ENCODE peak calls at places on chromosome 14, in seven cellular contexts. P, A, O, F, B, U and M are unnamed samples.
A peak's percentile ranks its signal among the peaks of the same experiment; 100 is the strongest.

GRCh38 chr14:103641181-103641580 is 12.2 kb downstream of the KLC1 start:
- DNase-seq in P (no peak), A (no peak), O (no peak), F (peak; percentile 87), B (no peak), U (no peak), M (no peak)

GRCh38 chr14:44873536-44873935 is 88.2 kb downstream of the KLHL28 start:
- DNase-seq in P (no peak), A (no peak), O (no peak), F (no peak), B (no peak), U (no peak), M (no peak)

GRCh38 chr14:40629144-40629543 is 977.5 kb upstream of the LRFN5 start:
- DNase-seq in P (no peak), A (no peak), O (no peak), F (no peak), B (no peak), U (no peak), M (no peak)

GRCh38 chr14:95523051-95523817 is 6.8 kb upstream of the SYNE3 start:
- DNase-seq in P (no peak), A (no peak), O (no peak), F (no peak), B (no peak), U (peak; percentile 27), M (no peak)

GRCh38 chr14:103041464-103041863 is 15.9 kb downstream of the CDC42BPB start:
- DNase-seq in P (no peak), A (no peak), O (no peak), F (no peak), B (no peak), U (no peak), M (no peak)

GRCh38 chr14:19775587-19775986 is 2.3 kb downstream of the OR4M1 start:
- DNase-seq in P (no peak), A (no peak), O (no peak), F (no peak), B (no peak), U (no peak), M (no peak)

GRCh38 chr14:99506269-99506668 is 25.1 kb downstream of the CCNK start:
- DNase-seq in P (no peak), A (no peak), O (no peak), F (no peak), B (no peak), U (no peak), M (no peak)

GRCh38 chr14:20855652-20856291 is 35.4 kb upstream of the RNASE3 start:
- DNase-seq in P (no peak), A (peak; percentile 21), O (peak; percentile 80), F (peak; percentile 53), B (no peak), U (peak; percentile 77), M (peak; percentile 65)

GRCh38 chr14:75141062-75141461 is 14.2 kb upstream of the NEK9 start:
- DNase-seq in P (no peak), A (no peak), O (no peak), F (no peak), B (no peak), U (no peak), M (no peak)

GRCh38 chr14:101004954-101005353 is 101.4 kb upstream of the RTL1 start:
- DNase-seq in P (no peak), A (no peak), O (no peak), F (peak; percentile 79), B (peak; percentile 61), U (no peak), M (no peak)

GRCh38 chr14:49637534-49638078 is 2.6 kb upstream of the DNAAF2 start:
- DNase-seq in P (no peak), A (no peak), O (no peak), F (no peak), B (no peak), U (no peak), M (no peak)

GRCh38 chr14:49634547-49635334 is at the start of gene DNAAF2:
- DNase-seq in P (no peak), A (no peak), O (peak; percentile 78), F (peak; percentile 69), B (peak; percentile 72), U (peak; percentile 67), M (peak; percentile 92)

GRCh38 chr14:49636866-49637265 is 1.8 kb upstream of the DNAAF2 start:
- DNase-seq in P (no peak), A (no peak), O (no peak), F (no peak), B (no peak), U (no peak), M (no peak)

DNA sequence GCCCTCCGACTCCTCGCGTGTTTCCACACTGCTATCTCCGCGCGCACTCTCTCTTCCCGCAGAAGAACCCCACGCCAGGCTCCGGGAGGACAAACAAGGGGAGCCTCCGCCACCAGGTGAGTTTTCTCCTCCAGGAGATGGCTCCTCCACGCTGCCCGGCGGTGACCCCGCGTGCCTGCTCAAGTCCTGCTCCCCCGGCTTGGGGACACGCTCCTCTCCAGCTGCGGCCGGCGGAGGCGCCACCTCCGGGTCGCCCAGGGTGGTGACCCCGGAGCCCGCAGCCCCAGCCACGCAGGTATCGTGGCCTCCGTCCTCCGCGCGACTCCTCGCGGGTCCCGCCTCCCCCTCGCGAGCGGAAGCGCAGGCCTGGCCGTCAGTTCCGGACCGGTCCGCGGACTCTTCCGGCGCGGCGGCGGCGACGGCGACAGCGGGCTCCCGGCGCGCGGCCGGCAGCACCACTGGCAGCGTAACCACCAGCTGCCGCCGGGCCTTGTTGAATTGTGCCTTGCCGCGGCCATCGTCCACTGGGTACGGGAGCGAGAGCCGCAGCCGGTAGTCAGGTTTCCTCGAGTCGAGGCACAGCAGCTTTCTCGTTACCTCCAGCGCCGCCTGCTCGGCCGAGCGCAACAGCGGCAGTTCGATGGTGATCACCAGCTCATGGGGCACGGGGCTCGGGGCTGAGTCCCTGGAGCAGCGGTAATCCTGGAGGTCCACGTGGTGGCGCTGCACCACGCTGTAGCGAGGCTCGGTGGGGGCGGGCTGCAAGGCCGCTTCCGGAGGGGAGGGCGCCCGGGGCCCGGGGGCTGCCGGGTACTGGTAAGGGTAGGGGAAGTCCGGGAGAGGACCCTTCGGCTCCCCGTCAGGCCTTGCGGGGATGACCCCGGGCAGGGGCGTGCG is 1.1 kb downstream of the DNAAF2 start:
- DNase-seq in P (peak; percentile 80), A (peak; percentile 78), O (peak; percentile 96), F (peak; percentile 95), B (peak; percentile 96), U (peak; percentile 94), M (peak; percentile 95)
- H3K4me1 ChIP-seq in P (peaks cover 54% of the 10 kb centered on the region), A (peaks cover 6% of the 10 kb centered on the region), O (peaks cover 14% of the 10 kb centered on the region), F (peaks cover 2% of the 10 kb centered on the region), B (peaks cover 16% of the 10 kb centered on the region), U (no peaks in the 10 kb centered on the region), M (peaks cover 18% of the 10 kb centered on the region)

GRCh38 chr14:72776701-72777255 is 117.1 kb downstream of the DPF3 start:
- DNase-seq in P (no peak), A (no peak), O (peak; percentile 71), F (no peak), B (no peak), U (peak; percentile 46), M (no peak)

GRCh38 chr14:72774894-72775620 is 118.8 kb downstream of the DPF3 start:
- DNase-seq in P (no peak), A (no peak), O (no peak), F (no peak), B (no peak), U (no peak), M (no peak)

GRCh38 chr14:72774141-72774540 is 119.8 kb downstream of the DPF3 start:
- DNase-seq in P (no peak), A (no peak), O (no peak), F (no peak), B (no peak), U (no peak), M (no peak)

GRCh38 chr14:72777636-72778035 is 116.3 kb downstream of the DPF3 start:
- DNase-seq in P (no peak), A (no peak), O (no peak), F (no peak), B (no peak), U (no peak), M (no peak)

DNA sequence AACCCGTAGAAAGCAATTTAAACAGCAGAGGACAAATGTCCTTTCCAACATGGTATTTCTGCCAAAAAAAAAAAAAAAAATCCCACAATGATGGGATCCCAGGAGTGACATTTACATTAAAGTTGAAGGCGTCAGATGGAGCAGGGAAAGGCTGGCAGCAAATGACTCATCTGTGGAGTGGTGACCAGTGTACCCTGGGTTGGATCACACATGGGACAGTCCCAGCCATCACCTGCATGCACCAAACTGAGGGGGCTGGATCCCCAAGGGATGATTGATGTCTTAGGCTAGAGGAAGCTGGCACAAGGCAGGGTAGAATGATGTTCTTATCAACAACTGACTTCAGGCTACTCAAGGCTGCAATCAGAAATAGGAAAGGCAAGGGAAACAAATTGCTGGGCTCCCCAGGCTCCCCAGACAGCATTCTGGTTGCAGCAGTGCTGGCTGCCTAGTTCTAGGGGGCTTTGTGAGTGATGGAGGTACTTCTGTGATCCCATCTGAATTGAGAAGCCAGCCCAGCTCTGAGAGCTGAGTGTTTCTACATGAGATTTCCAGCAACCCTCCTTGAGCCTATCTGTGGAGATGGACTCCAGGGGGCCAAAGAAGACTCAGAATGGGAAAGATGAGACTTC is 117.9 kb downstream of the DPF3 start:
- DNase-seq in P (no peak), A (no peak), O (no peak), F (no peak), B (no peak), U (no peak), M (no peak)
- H3K4me1 ChIP-seq in P (no peaks in the 10 kb centered on the region), A (peaks cover 7% of the 10 kb centered on the region), O (peaks cover 35% of the 10 kb centered on the region), F (peaks cover 3% of the 10 kb centered on the region), B (peaks cover 12% of the 10 kb centered on the region), U (peaks cover 8% of the 10 kb centered on the region), M (no peaks in the 10 kb centered on the region)

DNA sequence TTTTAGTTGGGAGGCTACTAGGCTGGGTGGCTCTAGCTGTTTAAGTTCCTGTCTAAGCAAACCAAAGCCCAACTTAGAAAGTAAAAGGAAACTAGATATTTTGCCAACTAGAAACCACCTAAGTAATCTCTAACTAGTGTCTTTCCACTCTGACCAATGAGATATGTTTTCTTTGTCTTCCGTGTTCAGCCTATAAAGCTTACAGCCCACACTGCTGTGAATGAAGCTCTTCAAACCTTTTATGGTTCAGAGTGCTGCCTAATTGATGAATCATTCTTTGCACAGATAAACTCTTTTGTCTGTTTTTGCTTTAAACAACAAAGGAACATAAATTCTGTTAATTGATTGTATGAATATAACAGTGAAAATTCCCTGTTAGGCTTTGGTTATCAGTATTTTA is 66.1 kb downstream of the FUT8 start:
- DNase-seq in P (no peak), A (no peak), O (peak; percentile 15), F (peak; percentile 92), B (no peak), U (peak; percentile 43), M (no peak)
- H3K4me1 ChIP-seq in P (peaks cover 19% of the 10 kb centered on the region), A (peaks cover 20% of the 10 kb centered on the region), O (peaks cover 26% of the 10 kb centered on the region), F (no peaks in the 10 kb centered on the region), B (no peaks in the 10 kb centered on the region), U (no peaks in the 10 kb centered on the region), M (no peaks in the 10 kb centered on the region)

GRCh38 chr14:89624500-89625156 is 207.6 kb upstream of the FOXN3 start:
- DNase-seq in P (no peak), A (no peak), O (no peak), F (no peak), B (no peak), U (no peak), M (no peak)

GRCh38 chr14:89621009-89621421 is 204.0 kb upstream of the FOXN3 start:
- DNase-seq in P (no peak), A (no peak), O (no peak), F (no peak), B (no peak), U (peak; percentile 47), M (no peak)

GRCh38 chr14:89619616-89620273 is 202.7 kb upstream of the FOXN3 start:
- DNase-seq in P (no peak), A (no peak), O (no peak), F (no peak), B (no peak), U (peak; percentile 39), M (no peak)

GRCh38 chr14:89620436-89620835 is 203.4 kb upstream of the FOXN3 start:
- DNase-seq in P (no peak), A (no peak), O (no peak), F (no peak), B (no peak), U (peak; percentile 17), M (no peak)

GRCh38 chr14:89621791-89622638 is 205.0 kb upstream of the FOXN3 start:
- DNase-seq in P (no peak), A (no peak), O (no peak), F (no peak), B (no peak), U (peak; percentile 27), M (no peak)
- H3K4me1 ChIP-seq in P (peaks cover 20% of the 10 kb centered on the region), A (peaks cover 20% of the 10 kb centered on the region), O (no peaks in the 10 kb centered on the region), F (peaks cover 5% of the 10 kb centered on the region), B (no peaks in the 10 kb centered on the region), U (peaks cover 4% of the 10 kb centered on the region), M (peaks cover 6% of the 10 kb centered on the region)